ENCODE peak calls at places on chromosomes 13 and 19, in four cellular contexts. K is activated CD4-positive, alpha-beta T cell treated with anti-CD3 and anti-CD28 coated beads, Interleukin-2, amount 10 ng/mL, durations not matched to agents 7 days and 5 days; G is lower leg skin; F is stimulated activated CD4-positive, alpha-beta T cell treated with anti-CD3 and anti-CD28 coated beads, Interleukin-4, amount 100 ng/mL, for 4 hours. T is an unnamed sample.

GRCh38 chr13:35055705-35056104 is 113.6 kb downstream of the NBEA start:
- DNase-seq in G (no peak), K (no peak), F (no peak), T (no peak)

GRCh38 chr13:28584873-28585317 is 74.0 kb upstream of the POMP start:
- DNase-seq in K (no peak), G (no peak), F (no peak), T (no peak)

GRCh38 chr13:46595136-46595917 is 42.4 kb downstream of the LRCH1 start:
- DNase-seq in G (no peak), K (no peak), F (no peak), T (peak)

GRCh38 chr13:109919715-109920375 is 133.5 kb upstream of the IRS2 start:
- DNase-seq in K (no peak), G (no peak), F (no peak), T (no peak)

GRCh38 chr13:35903075-35903474 is 228.1 kb downstream of the DCLK1 start:
- DNase-seq in K (no peak), F (no peak), G (no peak), T (no peak)

GRCh38 chr19:46412034-46412982 is 1.1 kb downstream of the CCDC8 start:
- DNase-seq in G (no peak), F (no peak), K (no peak), T (no peak)

GRCh38 chr19:44722131-44723121 is 23.5 kb downstream of the CEACAM16 start:
- DNase-seq in G (no peak), K (no peak), F (no peak), T (peak)

GRCh38 chr19:46040952-46041500 is at the start of gene IGFL4:
- DNase-seq in G (no peak), F (no peak), K (no peak), T (no peak)

GRCh38 chr19:31415322-31415721 is 66.1 kb upstream of the TSHZ3 start:
- DNase-seq in G (no peak), F (no peak), K (no peak), T (no peak)

GRCh38 chr19:35303357-35303915 is 11.5 kb downstream of the MAG start:
- DNase-seq in G (no peak), K (no peak), F (no peak), T (no peak)

GRCh38 chr13:113787694-113788093 is 28.7 kb downstream of the TMEM255B start:
- DNase-seq in G (no peak), K (no peak), F (no peak), T (no peak)

GRCh38 chr13:87887459-87888123 is 216.4 kb downstream of the SLITRK5 start:
- DNase-seq in F (no peak), G (no peak), K (no peak), T (no peak)

T was measured in B cell.